ENCODE peak calls at places on chromosome 17, in five cellular contexts. One of them, this sample, is unnamed.

GRCh38 chr17:57927048-57927723 is 28.0 kb downstream of the CUEDC1 start:
- DNase-seq in GM23338: peak
- DNase-seq in epithelial cell of esophagus: peak
- DNase-seq in psoas muscle: no peak
- DNase-seq in AG10803: peak
- DNase-seq in this sample: peak

GRCh38 chr17:37848690-37849616 is 75.3 kb upstream of the TBC1D3K start:
- DNase-seq in GM23338: no peak
- DNase-seq in epithelial cell of esophagus: peak
- DNase-seq in psoas muscle: no peak
- DNase-seq in AG10803: peak
- DNase-seq in this sample: peak

GRCh38 chr17:49194297-49194607 is 16.1 kb downstream of the GNGT2 start:
- DNase-seq in GM23338: no peak
- DNase-seq in epithelial cell of esophagus: no peak
- DNase-seq in psoas muscle: no peak
- DNase-seq in AG10803: no peak
- DNase-seq in this sample: no peak

GRCh38 chr17:65433157-65433556 is 128.3 kb downstream of the AXIN2 start:
- DNase-seq in GM23338: no peak
- DNase-seq in epithelial cell of esophagus: no peak
- DNase-seq in psoas muscle: no peak
- DNase-seq in AG10803: no peak
- DNase-seq in this sample: no peak

GRCh38 chr17:40025991-40026815 is 11.0 kb downstream of the CSF3 start:
- DNase-seq in GM23338: no peak
- DNase-seq in epithelial cell of esophagus: peak
- DNase-seq in psoas muscle: no peak
- DNase-seq in AG10803: no peak
- DNase-seq in this sample: peak

GRCh38 chr17:78172284-78173024 is 4.1 kb downstream of the SYNGR2 start:
- DNase-seq in GM23338: no peak
- DNase-seq in epithelial cell of esophagus: no peak
- DNase-seq in psoas muscle: peak
- DNase-seq in AG10803: no peak
- DNase-seq in this sample: peak

GRCh38 chr17:69466905-69467630 is 52.6 kb downstream of the MAP2K6 start:
- DNase-seq in GM23338: peak
- DNase-seq in epithelial cell of esophagus: peak
- DNase-seq in psoas muscle: no peak
- DNase-seq in AG10803: peak
- DNase-seq in this sample: peak

GRCh38 chr17:28973414-28973813 is 22.1 kb upstream of the PHF12 start:
- DNase-seq in GM23338: no peak
- DNase-seq in epithelial cell of esophagus: no peak
- DNase-seq in psoas muscle: no peak
- DNase-seq in AG10803: peak
- DNase-seq in this sample: peak

GRCh38 chr17:55086635-55087058 is 118.1 kb downstream of the STXBP4 start:
- DNase-seq in GM23338: no peak
- DNase-seq in epithelial cell of esophagus: peak
- DNase-seq in psoas muscle: no peak
- DNase-seq in AG10803: peak
- DNase-seq in this sample: peak

GRCh38 chr17:64941045-64941444 is 21.8 kb upstream of the LRRC37A3 start:
- DNase-seq in GM23338: no peak
- DNase-seq in epithelial cell of esophagus: no peak
- DNase-seq in psoas muscle: no peak
- DNase-seq in AG10803: no peak
- DNase-seq in this sample: no peak

GRCh38 chr17:46943511-46944393 is 20.8 kb downstream of the GOSR2 start:
- DNase-seq in GM23338: peak
- DNase-seq in epithelial cell of esophagus: no peak
- DNase-seq in psoas muscle: no peak
- DNase-seq in AG10803: no peak
- DNase-seq in this sample: peak

GRCh38 chr17:69773081-69773480 is 301.9 kb upstream of the KCNJ16 start:
- DNase-seq in GM23338: no peak
- DNase-seq in epithelial cell of esophagus: no peak
- DNase-seq in psoas muscle: no peak
- DNase-seq in AG10803: no peak
- DNase-seq in this sample: peak

GRCh38 chr17:50649042-50649908 is 14.6 kb downstream of the ABCC3 start:
- DNase-seq in GM23338: no peak
- DNase-seq in epithelial cell of esophagus: peak
- DNase-seq in psoas muscle: no peak
- DNase-seq in AG10803: no peak
- DNase-seq in this sample: peak

GRCh38 chr17:77596491-77597420 is 361.7 kb upstream of the TNRC6C start:
- DNase-seq in GM23338: no peak
- DNase-seq in epithelial cell of esophagus: no peak
- DNase-seq in psoas muscle: no peak
- DNase-seq in AG10803: no peak
- DNase-seq in this sample: no peak

GRCh38 chr17:49435630-49436029 is 20.9 kb upstream of the PHB1 start:
- DNase-seq in GM23338: no peak
- DNase-seq in epithelial cell of esophagus: no peak
- DNase-seq in psoas muscle: no peak
- DNase-seq in AG10803: no peak
- DNase-seq in this sample: no peak

GRCh38 chr17:44559288-44560249 is 2.3 kb downstream of the FZD2 start:
- DNase-seq in GM23338: no peak
- DNase-seq in epithelial cell of esophagus: no peak
- DNase-seq in psoas muscle: no peak
- DNase-seq in AG10803: no peak
- DNase-seq in this sample: no peak

GRCh38 chr17:49681336-49681735 is 3.4 kb upstream of the SPOP start:
- DNase-seq in GM23338: no peak
- DNase-seq in epithelial cell of esophagus: no peak
- DNase-seq in psoas muscle: no peak
- DNase-seq in AG10803: no peak
- DNase-seq in this sample: no peak

GRCh38 chr17:74296548-74296936 is 22.5 kb downstream of the DNAI2 start:
- DNase-seq in GM23338: peak
- DNase-seq in epithelial cell of esophagus: peak
- DNase-seq in psoas muscle: peak
- DNase-seq in AG10803: peak
- DNase-seq in this sample: peak

GRCh38 chr17:74132354-74132753 is 71.1 kb upstream of the RPL38 start:
- DNase-seq in GM23338: no peak
- DNase-seq in epithelial cell of esophagus: no peak
- DNase-seq in psoas muscle: no peak
- DNase-seq in AG10803: no peak
- DNase-seq in this sample: no peak

GRCh38 chr17:8091033-8091687 is 3.6 kb upstream of the ALOX12B start:
- DNase-seq in GM23338: no peak
- DNase-seq in epithelial cell of esophagus: peak
- DNase-seq in psoas muscle: no peak
- DNase-seq in AG10803: no peak
- DNase-seq in this sample: no peak

GRCh38 chr17:30379303-30380105 is 777 bp downstream of the CPD start:
- DNase-seq in GM23338: peak
- DNase-seq in epithelial cell of esophagus: peak
- DNase-seq in psoas muscle: peak
- DNase-seq in AG10803: no peak
- DNase-seq in this sample: no peak

GRCh38 chr17:75468311-75468754 is 11.9 kb downstream of the TMEM94 start:
- DNase-seq in GM23338: no peak
- DNase-seq in epithelial cell of esophagus: no peak
- DNase-seq in psoas muscle: peak
- DNase-seq in AG10803: peak
- DNase-seq in this sample: no peak

GRCh38 chr17:57739402-57740224 is 5.5 kb downstream of the CCDC182 start:
- DNase-seq in GM23338: peak
- DNase-seq in epithelial cell of esophagus: peak
- DNase-seq in psoas muscle: no peak
- DNase-seq in AG10803: no peak
- DNase-seq in this sample: peak

GRCh38 chr17:9531080-9531479 is 44.5 kb downstream of the STX8 start:
- DNase-seq in GM23338: no peak
- DNase-seq in epithelial cell of esophagus: no peak
- DNase-seq in psoas muscle: no peak
- DNase-seq in AG10803: no peak
- DNase-seq in this sample: peak

GRCh38 chr17:68318103-68318991 is 27.1 kb downstream of the ARSG start:
- DNase-seq in GM23338: no peak
- DNase-seq in epithelial cell of esophagus: peak
- DNase-seq in psoas muscle: peak
- DNase-seq in AG10803: peak
- DNase-seq in this sample: peak

GRCh38 chr17:31048780-31049179 is 46.0 kb upstream of the NF1 start:
- DNase-seq in GM23338: no peak
- DNase-seq in epithelial cell of esophagus: peak
- DNase-seq in psoas muscle: no peak
- DNase-seq in AG10803: peak
- DNase-seq in this sample: peak

GRCh38 chr17:82881900-82882714 is 42.3 kb upstream of the ZNF750 start:
- DNase-seq in GM23338: no peak
- DNase-seq in epithelial cell of esophagus: no peak
- DNase-seq in psoas muscle: peak
- DNase-seq in AG10803: peak
- DNase-seq in this sample: peak

GRCh38 chr17:82883461-82884031 is 43.7 kb upstream of the ZNF750 start:
- DNase-seq in GM23338: no peak
- DNase-seq in epithelial cell of esophagus: no peak
- DNase-seq in psoas muscle: peak
- DNase-seq in AG10803: no peak
- DNase-seq in this sample: no peak

GRCh38 chr17:82882715-82883446 is 43.1 kb upstream of the ZNF750 start:
- DNase-seq in GM23338: no peak
- DNase-seq in epithelial cell of esophagus: no peak
- DNase-seq in psoas muscle: no peak
- DNase-seq in AG10803: no peak
- DNase-seq in this sample: no peak

GRCh38 chr17:82884923-82885322 is 45.1 kb upstream of the ZNF750 start:
- DNase-seq in GM23338: no peak
- DNase-seq in epithelial cell of esophagus: no peak
- DNase-seq in psoas muscle: no peak
- DNase-seq in AG10803: no peak
- DNase-seq in this sample: no peak

DNA sequence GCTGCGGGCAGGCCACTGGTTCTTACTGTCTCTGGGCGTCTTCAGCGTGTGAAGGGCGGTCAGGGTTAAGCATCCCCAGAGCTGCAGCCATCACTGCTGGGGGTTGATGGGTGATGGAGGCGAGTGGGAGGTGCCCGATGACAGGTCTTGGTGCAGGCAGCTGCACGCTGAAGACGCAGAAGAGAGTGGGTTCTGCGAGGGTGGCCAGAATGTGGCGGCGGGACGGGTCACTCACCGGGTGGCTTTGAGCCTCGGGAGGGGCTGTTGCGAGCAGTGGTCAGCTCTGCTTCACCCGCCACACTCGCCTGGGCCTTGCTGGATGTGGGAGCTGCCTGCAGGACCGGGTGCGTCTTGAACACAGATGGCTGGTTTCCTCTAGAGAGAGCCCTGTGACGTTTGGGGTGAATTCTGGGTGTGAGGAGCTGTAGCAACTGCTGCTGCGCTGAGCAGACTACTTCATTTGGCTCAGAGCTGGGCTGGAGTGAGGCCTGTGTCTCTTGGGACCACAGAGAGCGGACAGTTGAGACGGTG is 44.6 kb upstream of the ZNF750 start:
- DNase-seq in GM23338: no peak
- DNase-seq in epithelial cell of esophagus: no peak
- DNase-seq in psoas muscle: no peak
- DNase-seq in AG10803: no peak
- DNase-seq in this sample: no peak
- H3K4me3 ChIP-seq in GM23338: no peak
- H3K4me3 ChIP-seq in epithelial cell of esophagus: no peak
- H3K4me3 ChIP-seq in psoas muscle: no peak
- H3K4me3 ChIP-seq in AG10803: no peak
- H3K4me3 ChIP-seq in this sample: no peak

GRCh38 chr17:4933646-4934045 is 1.6 kb downstream of the GP1BA start:
- DNase-seq in GM23338: no peak
- DNase-seq in epithelial cell of esophagus: no peak
- DNase-seq in psoas muscle: no peak
- DNase-seq in AG10803: no peak
- DNase-seq in this sample: no peak

GRCh38 chr17:4935650-4936049 is 3.6 kb downstream of the GP1BA start:
- DNase-seq in GM23338: no peak
- DNase-seq in epithelial cell of esophagus: no peak
- DNase-seq in psoas muscle: no peak
- DNase-seq in AG10803: no peak
- DNase-seq in this sample: no peak

GRCh38 chr17:4936436-4936835 is 3.4 kb downstream of the SLC25A11 start:
- DNase-seq in GM23338: no peak
- DNase-seq in epithelial cell of esophagus: no peak
- DNase-seq in psoas muscle: no peak
- DNase-seq in AG10803: no peak
- DNase-seq in this sample: no peak

GRCh38 chr17:4932756-4933155 is 679 bp downstream of the GP1BA start:
- DNase-seq in GM23338: no peak
- DNase-seq in epithelial cell of esophagus: no peak
- DNase-seq in psoas muscle: no peak
- DNase-seq in AG10803: no peak
- DNase-seq in this sample: no peak

DNA sequence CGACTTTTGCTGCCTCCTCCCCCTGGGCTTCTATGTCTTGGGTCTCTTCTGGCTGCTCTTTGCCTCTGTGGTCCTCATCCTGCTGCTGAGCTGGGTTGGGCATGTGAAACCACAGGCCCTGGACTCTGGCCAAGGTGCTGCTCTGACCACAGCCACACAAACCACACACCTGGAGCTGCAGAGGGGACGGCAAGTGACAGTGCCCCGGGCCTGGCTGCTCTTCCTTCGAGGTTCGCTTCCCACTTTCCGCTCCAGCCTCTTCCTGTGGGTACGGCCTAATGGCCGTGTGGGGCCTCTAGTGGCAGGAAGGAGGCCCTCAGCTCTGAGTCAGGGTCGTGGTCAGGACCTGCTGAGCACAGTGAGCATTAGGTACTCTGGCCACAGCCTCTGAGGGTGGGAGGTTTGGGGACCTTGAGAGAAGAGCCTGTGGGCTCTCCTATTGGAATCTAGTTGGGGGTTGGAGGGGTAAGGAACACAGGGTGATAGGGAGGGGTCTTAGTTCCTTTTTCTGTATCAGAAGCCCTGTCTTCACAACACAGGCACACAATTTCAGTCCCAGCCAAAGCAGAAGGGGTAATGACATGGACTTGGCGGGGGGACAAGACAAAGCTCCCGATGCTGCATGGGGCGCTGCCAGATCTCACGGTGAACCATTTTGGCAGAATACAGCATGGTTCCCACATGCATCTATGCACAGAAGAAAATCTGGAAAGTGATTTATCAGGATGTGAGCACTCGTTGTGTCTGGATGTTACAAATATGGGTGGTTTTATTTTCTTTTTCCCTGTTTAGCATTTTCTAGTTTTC is 2.3 kb downstream of the GP1BA start:
- DNase-seq in GM23338: peak
- DNase-seq in epithelial cell of esophagus: peak
- DNase-seq in psoas muscle: no peak
- DNase-seq in AG10803: peak
- DNase-seq in this sample: peak
- TF ChIP-seq CTCF in GM23338: peak
- TF ChIP-seq CTCF in epithelial cell of esophagus: peak
- TF ChIP-seq CTCF in psoas muscle: peak
- TF ChIP-seq CTCF in AG10803: peak
- TF ChIP-seq CTCF in this sample: peak

GRCh38 chr17:61405047-61405685 is 5.5 kb downstream of the TBX2 start:
- DNase-seq in GM23338: peak
- DNase-seq in epithelial cell of esophagus: no peak
- DNase-seq in psoas muscle: no peak
- DNase-seq in AG10803: no peak
- DNase-seq in this sample: no peak
- H3K4me3 ChIP-seq in GM23338: peak
- H3K4me3 ChIP-seq in epithelial cell of esophagus: no peak
- H3K4me3 ChIP-seq in psoas muscle: peak
- H3K4me3 ChIP-seq in AG10803: no peak
- H3K4me3 ChIP-seq in this sample: no peak

GRCh38 chr17:27586203-27586701 is 44.7 kb upstream of the LGALS9 start:
- DNase-seq in GM23338: no peak
- DNase-seq in epithelial cell of esophagus: peak
- DNase-seq in psoas muscle: no peak
- DNase-seq in AG10803: peak
- DNase-seq in this sample: peak
- TF ChIP-seq CTCF in GM23338: no peak
- TF ChIP-seq CTCF in epithelial cell of esophagus: no peak
- TF ChIP-seq CTCF in psoas muscle: no peak
- TF ChIP-seq CTCF in AG10803: peak
- TF ChIP-seq CTCF in this sample: peak